ENCODE peak calls at places on chromosomes 3 and 15, in seven cellular contexts. O is H9, H is mesendoderm, D is neuronal stem cell, J is trophoblast cell, A is mesenchymal stem cell, Y is H1. V is an unnamed sample.

GRCh38 chr3:74267583-74268184 is 346.8 kb downstream of the CNTN3 start:
- DNase-seq in O (peak; percentile 52), H (peak; percentile 79), D (peak; percentile 46), J (peak; percentile 45), A (peak; percentile 51), Y (peak; percentile 21), V (peak; percentile 63)

GRCh38 chr15:77784361-77785292 is 151.9 kb upstream of the LINGO1 start:
- DNase-seq in O (peak; percentile 70), H (peak; percentile 59), D (no peak), J (no peak), A (peak; percentile 16), Y (no peak), V (no peak)

GRCh38 chr3:179750720-179751328 is 98.0 kb downstream of the USP13 start:
- DNase-seq in O (no peak), H (peak; percentile 35), D (no peak), J (no peak), A (peak; percentile 45), Y (no peak), V (peak; percentile 28)

GRCh38 chr3:62100233-62100989 is 272.9 kb downstream of the FEZF2 start:
- DNase-seq in O (no peak), H (no peak), D (no peak), J (no peak), A (no peak), Y (no peak), V (no peak)

GRCh38 chr3:174363256-174363655 is 495.9 kb upstream of the NAALADL2 start:
- DNase-seq in O (no peak), H (no peak), D (no peak), J (no peak), A (no peak), Y (no peak), V (no peak)

GRCh38 chr3:141414800-141415462 is 46.6 kb downstream of the ZBTB38 start:
- DNase-seq in O (no peak), H (no peak), D (no peak), J (no peak), A (peak; percentile 65), Y (no peak), V (peak; percentile 70)

GRCh38 chr3:70539908-70540307 is 227.5 kb upstream of the MDFIC2 start:
- DNase-seq in O (no peak), H (no peak), D (no peak), J (no peak), A (no peak), Y (no peak), V (no peak)

GRCh38 chr15:36808401-36809160 is 229.2 kb downstream of the CDIN1 start:
- DNase-seq in O (no peak), H (no peak), D (no peak), J (no peak), A (no peak), Y (no peak), V (peak; percentile 25)

GRCh38 chr3:113008117-113008516 is 17.3 kb downstream of the GTPBP8 start:
- DNase-seq in O (no peak), H (no peak), D (no peak), J (no peak), A (no peak), Y (no peak), V (peak; percentile 72)

DNA sequence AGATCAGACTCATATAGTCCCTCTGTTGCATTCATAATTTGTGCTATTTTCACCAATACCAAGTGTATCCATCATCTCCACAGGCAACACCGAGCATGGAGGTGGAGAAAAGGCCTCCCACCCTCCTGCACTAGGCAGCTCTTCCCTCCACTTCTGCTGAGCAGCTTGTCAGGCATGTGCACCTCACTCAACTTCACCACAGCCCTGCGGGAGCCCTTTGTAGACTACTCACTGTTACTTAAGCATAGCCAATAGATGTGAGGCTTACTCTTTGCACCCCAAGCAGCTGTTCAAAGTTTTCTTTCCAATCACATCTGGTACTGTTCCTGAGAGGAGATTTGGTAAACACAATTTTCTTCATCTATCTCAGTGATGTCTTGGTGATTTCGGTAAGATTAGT is 16.9 kb upstream of the GUCA1C start:
- DNase-seq in O (no peak), H (no peak), D (no peak), J (no peak), A (no peak), Y (no peak), V (no peak)
- H4K8ac ChIP-seq in O (no peak overlapping the region), H (no peak overlapping the region), D (no peak overlapping the region), J (no peak overlapping the region), A (no peak overlapping the region), Y (no peak overlapping the region), V (no peak overlapping the region)

GRCh38 chr15:41513282-41514227 is at the start of gene LTK:
- DNase-seq in O (peak; percentile 73), H (peak; percentile 67), D (peak; percentile 38), J (no peak), A (peak; percentile 60), Y (no peak), V (no peak)
- H4K8ac ChIP-seq in O (no peak within 1 kb of the TSS), H (no peak within 1 kb of the TSS), D (peak within 1 kb of the TSS; percentile 29), J (no peak within 1 kb of the TSS), A (peak within 1 kb of the TSS; percentile 31), Y (no peak within 1 kb of the TSS), V (no peak within 1 kb of the TSS)

GRCh38 chr3:29168686-29169085 is 112.2 kb upstream of the RBMS3 start:
- DNase-seq in O (no peak), H (no peak), D (no peak), J (no peak), A (no peak), Y (no peak), V (no peak)
- H4K8ac ChIP-seq in O (no peak overlapping the region), H (no peak overlapping the region), D (no peak overlapping the region), J (no peak overlapping the region), A (no peak overlapping the region), Y (no peak overlapping the region), V (no peak overlapping the region)

GRCh38 chr3:58857423-58857822 is 190.8 kb upstream of the FAM3D start:
- DNase-seq in O (no peak), H (no peak), D (no peak), J (no peak), A (no peak), Y (no peak), V (no peak)
- H4K8ac ChIP-seq in O (no peak overlapping the region), H (no peak overlapping the region), D (no peak overlapping the region), J (no peak overlapping the region), A (no peak overlapping the region), Y (no peak overlapping the region), V (no peak overlapping the region)

DNA sequence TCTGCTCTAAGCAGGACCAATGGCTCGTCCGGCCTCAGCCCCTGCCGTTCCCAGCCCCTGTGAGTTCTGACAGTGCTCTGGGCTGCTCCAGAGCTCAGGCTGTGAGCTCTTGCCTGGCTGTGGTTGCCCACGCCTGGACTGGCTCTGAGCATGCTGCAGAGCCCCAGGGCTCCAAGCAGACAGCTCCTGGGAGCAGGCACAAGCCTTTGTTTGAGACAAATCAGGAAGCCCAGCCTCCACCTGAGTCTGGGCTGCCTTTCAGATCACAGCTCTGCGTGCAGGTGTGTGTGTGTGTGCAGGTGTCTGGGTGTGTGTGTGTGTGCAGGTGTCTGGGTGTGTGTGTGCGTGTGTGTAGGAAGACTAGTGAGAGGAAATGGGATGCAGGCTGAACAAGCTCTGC is 20.5 kb upstream of the CHCHD6 start:
- DNase-seq in O (no peak), H (peak; percentile 22), D (no peak), J (no peak), A (no peak), Y (no peak), V (no peak)
- H4K8ac ChIP-seq in O (no peak overlapping the region), H (no peak overlapping the region), D (no peak overlapping the region), J (no peak overlapping the region), A (no peak overlapping the region), Y (no peak overlapping the region), V (no peak overlapping the region)

DNA sequence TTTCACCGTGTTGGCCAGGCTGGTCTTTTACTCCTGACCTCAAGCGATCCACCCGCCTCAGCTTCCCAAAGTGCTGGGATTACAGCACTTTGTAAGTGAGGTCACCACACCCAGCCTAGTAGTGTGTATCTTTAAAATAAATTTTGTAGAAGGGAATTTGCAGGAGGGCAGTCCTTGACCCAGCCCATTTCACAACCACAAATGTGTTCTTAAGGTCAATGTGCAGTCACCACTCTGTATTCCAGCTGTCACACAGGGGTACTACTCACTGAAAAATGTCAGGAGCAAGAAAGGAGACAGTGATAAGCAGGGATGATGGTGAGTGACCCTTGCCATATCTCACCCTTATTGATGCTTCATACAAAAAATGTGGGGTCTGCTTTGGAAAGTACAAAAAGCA is 98.5 kb downstream of the FRMD5 start:
- DNase-seq in O (no peak), H (no peak), D (no peak), J (no peak), A (no peak), Y (no peak), V (no peak)
- H4K8ac ChIP-seq in O (no peak overlapping the region), H (no peak overlapping the region), D (no peak overlapping the region), J (no peak overlapping the region), A (no peak overlapping the region), Y (no peak overlapping the region), V (no peak overlapping the region)

GRCh38 chr15:68249058-68249713 is 19.7 kb upstream of the CLN6 start:
- DNase-seq in O (no peak), H (no peak), D (no peak), J (no peak), A (no peak), Y (no peak), V (no peak)
- H4K8ac ChIP-seq in O (no peak overlapping the region), H (no peak overlapping the region), D (no peak overlapping the region), J (no peak overlapping the region), A (no peak overlapping the region), Y (no peak overlapping the region), V (no peak overlapping the region)

DNA sequence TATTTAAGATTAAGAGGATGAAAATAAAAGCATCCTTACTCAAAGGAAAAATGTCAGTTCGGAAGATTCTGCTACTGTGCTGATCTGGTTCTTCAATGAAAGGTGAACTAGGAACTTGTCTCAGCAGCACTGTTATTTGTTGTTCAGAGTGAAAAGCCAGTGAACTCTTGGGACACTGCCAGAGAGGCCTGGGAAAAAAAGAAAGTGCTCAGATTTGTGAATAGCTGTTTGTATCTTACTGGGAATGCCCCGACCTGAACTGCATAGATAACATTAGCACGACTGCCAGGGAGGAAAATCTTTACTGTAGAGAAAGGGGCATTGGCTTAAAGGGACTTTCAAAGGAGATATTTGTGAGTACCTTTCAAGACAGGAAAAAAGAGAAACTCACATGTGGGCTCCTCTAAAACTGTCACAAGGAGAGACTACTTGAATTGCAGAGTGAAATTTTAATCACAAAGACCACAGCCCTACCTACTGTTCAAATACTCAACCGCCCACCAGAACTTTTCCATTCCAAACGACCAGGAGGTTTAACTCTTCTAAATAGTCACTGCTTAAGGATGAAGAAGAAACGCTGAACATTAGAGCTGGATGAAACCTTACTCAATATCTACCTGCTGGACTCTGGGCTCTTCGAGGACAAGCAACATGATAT is 13.6 kb downstream of the TAMM41 start:
- DNase-seq in O (no peak), H (no peak), D (no peak), J (no peak), A (no peak), Y (no peak), V (no peak)
- H4K8ac ChIP-seq in O (no peak overlapping the region), H (no peak overlapping the region), D (no peak overlapping the region), J (no peak overlapping the region), A (no peak overlapping the region), Y (no peak overlapping the region), V (no peak overlapping the region)

V was measured in IMR-90.